ENCODE peak calls at places on chromosomes 1 and 21, in seven cellular contexts. One of them, this sample, is unnamed.

GRCh38 chr1:101242331-101243050 is 5.7 kb downstream of the S1PR1 start:
- DNase-seq in left colon: no peak
- DNase-seq in ovary: no peak
- DNase-seq in GM13977: no peak
- DNase-seq in NCI-H774: no peak
- DNase-seq in M059J: no peak
- DNase-seq in Kasumi-1: no peak
- DNase-seq in this sample: no peak

GRCh38 chr1:163069142-163069541 is at the start of gene RGS4:
- DNase-seq in ovary: peak; percentile 47
- DNase-seq in left colon: peak; percentile 2
- DNase-seq in M059J: peak; percentile 89
- DNase-seq in Kasumi-1: no peak
- DNase-seq in GM13977: no peak
- DNase-seq in NCI-H774: peak; percentile 75
- DNase-seq in this sample: no peak

GRCh38 chr1:93302078-93302477 is 43.6 kb upstream of the DR1 start:
- DNase-seq in ovary: no peak
- DNase-seq in M059J: no peak
- DNase-seq in left colon: no peak
- DNase-seq in Kasumi-1: no peak
- DNase-seq in GM13977: no peak
- DNase-seq in NCI-H774: no peak
- DNase-seq in this sample: no peak

GRCh38 chr1:75616436-75617433 is 5.8 kb upstream of the SLC44A5 start:
- DNase-seq in Kasumi-1: peak; percentile 32
- DNase-seq in ovary: peak; percentile 42
- DNase-seq in GM13977: no peak
- DNase-seq in M059J: peak; percentile 18
- DNase-seq in NCI-H774: no peak
- DNase-seq in left colon: no peak
- DNase-seq in this sample: no peak

GRCh38 chr21:42850866-42851391 is 28.4 kb downstream of the WDR4 start:
- DNase-seq in NCI-H774: no peak
- DNase-seq in M059J: no peak
- DNase-seq in GM13977: peak; percentile 63
- DNase-seq in Kasumi-1: peak; percentile 36
- DNase-seq in left colon: no peak
- DNase-seq in ovary: no peak
- DNase-seq in this sample: no peak

GRCh38 chr1:97202981-97203380 is 481.4 kb downstream of the PTBP2 start:
- DNase-seq in Kasumi-1: no peak
- DNase-seq in M059J: no peak
- DNase-seq in GM13977: no peak
- DNase-seq in ovary: no peak
- DNase-seq in NCI-H774: no peak
- DNase-seq in left colon: no peak
- DNase-seq in this sample: no peak

GRCh38 chr1:181088079-181089016 is at the start of gene IER5:
- DNase-seq in Kasumi-1: peak; percentile 96
- DNase-seq in left colon: peak; percentile 97
- DNase-seq in NCI-H774: peak; percentile 96
- DNase-seq in GM13977: peak; percentile 94
- DNase-seq in ovary: peak; percentile 94
- DNase-seq in M059J: peak; percentile 97
- DNase-seq in this sample: peak; percentile 91

GRCh38 chr1:58883037-58883887 is 99.4 kb upstream of the JUN start:
- DNase-seq in ovary: peak; percentile 65
- DNase-seq in NCI-H774: no peak
- DNase-seq in Kasumi-1: peak; percentile 44
- DNase-seq in GM13977: no peak
- DNase-seq in left colon: peak; percentile 53
- DNase-seq in M059J: peak; percentile 98
- DNase-seq in this sample: no peak

GRCh38 chr21:43658769-43659135 is 536 bp downstream of the HSF2BP start:
- DNase-seq in Kasumi-1: no peak
- DNase-seq in left colon: peak; percentile 33
- DNase-seq in NCI-H774: no peak
- DNase-seq in GM13977: no peak
- DNase-seq in ovary: no peak
- DNase-seq in M059J: no peak
- DNase-seq in this sample: no peak

GRCh38 chr1:97796716-97797115 is 124.1 kb downstream of the DPYD start:
- DNase-seq in Kasumi-1: no peak
- DNase-seq in GM13977: no peak
- DNase-seq in M059J: peak; percentile 9
- DNase-seq in ovary: no peak
- DNase-seq in NCI-H774: peak; percentile 53
- DNase-seq in left colon: no peak
- DNase-seq in this sample: no peak

GRCh38 chr1:159188375-159188788 is 16.3 kb upstream of the ACKR1 start:
- DNase-seq in left colon: peak; percentile 32
- DNase-seq in Kasumi-1: no peak
- DNase-seq in NCI-H774: peak; percentile 41
- DNase-seq in ovary: peak; percentile 63
- DNase-seq in M059J: peak; percentile 58
- DNase-seq in GM13977: peak; percentile 67
- DNase-seq in this sample: peak; percentile 22

GRCh38 chr1:8004803-8005573 is 21.1 kb downstream of the ERRFI1 start:
- DNase-seq in NCI-H774: no peak
- DNase-seq in Kasumi-1: peak; percentile 11
- DNase-seq in left colon: peak; percentile 28
- DNase-seq in M059J: peak; percentile 90
- DNase-seq in GM13977: no peak
- DNase-seq in ovary: peak; percentile 91
- DNase-seq in this sample: peak; percentile 91

GRCh38 chr1:37845781-37846180 is 13.6 kb downstream of the MTF1 start:
- DNase-seq in Kasumi-1: peak; percentile 54
- DNase-seq in M059J: no peak
- DNase-seq in ovary: no peak
- DNase-seq in GM13977: no peak
- DNase-seq in left colon: no peak
- DNase-seq in NCI-H774: no peak
- DNase-seq in this sample: no peak

GRCh38 chr1:39901486-39902120 is at the start of gene MYCL:
- DNase-seq in ovary: peak; percentile 59
- DNase-seq in M059J: peak; percentile 72
- DNase-seq in NCI-H774: peak; percentile 100
- DNase-seq in Kasumi-1: peak; percentile 62
- DNase-seq in GM13977: peak; percentile 92
- DNase-seq in left colon: peak; percentile 91
- DNase-seq in this sample: peak; percentile 100

GRCh38 chr1:3233031-3233430 is 164.0 kb downstream of the PRDM16 start:
- DNase-seq in left colon: no peak
- DNase-seq in ovary: no peak
- DNase-seq in NCI-H774: no peak
- DNase-seq in M059J: no peak
- DNase-seq in Kasumi-1: no peak
- DNase-seq in GM13977: no peak
- DNase-seq in this sample: no peak

GRCh38 chr1:155218854-155219591 is 10.5 kb downstream of the MTX1 start:
- DNase-seq in left colon: no peak
- DNase-seq in ovary: no peak
- DNase-seq in Kasumi-1: peak; percentile 37
- DNase-seq in M059J: no peak
- DNase-seq in NCI-H774: peak; percentile 79
- DNase-seq in GM13977: no peak
- DNase-seq in this sample: peak; percentile 41

GRCh38 chr21:37899141-37899540 is 17.1 kb downstream of the KCNJ6 start:
- DNase-seq in GM13977: no peak
- DNase-seq in left colon: no peak
- DNase-seq in Kasumi-1: no peak
- DNase-seq in ovary: no peak
- DNase-seq in M059J: no peak
- DNase-seq in NCI-H774: no peak
- DNase-seq in this sample: no peak

GRCh38 chr1:185281245-185281644 is 35.8 kb downstream of the IVNS1ABP start:
- DNase-seq in NCI-H774: no peak
- DNase-seq in ovary: no peak
- DNase-seq in GM13977: no peak
- DNase-seq in M059J: no peak
- DNase-seq in Kasumi-1: no peak
- DNase-seq in left colon: no peak
- DNase-seq in this sample: no peak

GRCh38 chr1:207754942-207755689 is 3.3 kb downstream of the CD46 start:
- DNase-seq in Kasumi-1: no peak
- DNase-seq in left colon: no peak
- DNase-seq in NCI-H774: no peak
- DNase-seq in ovary: no peak
- DNase-seq in M059J: no peak
- DNase-seq in GM13977: no peak
- DNase-seq in this sample: no peak

GRCh38 chr1:245298781-245299180 is 144.0 kb downstream of the KIF26B start:
- DNase-seq in NCI-H774: no peak
- DNase-seq in ovary: no peak
- DNase-seq in GM13977: no peak
- DNase-seq in M059J: peak; percentile 36
- DNase-seq in left colon: no peak
- DNase-seq in Kasumi-1: no peak
- DNase-seq in this sample: no peak

GRCh38 chr1:219276029-219276738 is 102.5 kb downstream of the LYPLAL1 start:
- DNase-seq in M059J: no peak
- DNase-seq in left colon: no peak
- DNase-seq in Kasumi-1: no peak
- DNase-seq in NCI-H774: no peak
- DNase-seq in GM13977: no peak
- DNase-seq in ovary: no peak
- DNase-seq in this sample: no peak

GRCh38 chr1:107666493-107666892 is 298.5 kb downstream of the VAV3 start:
- DNase-seq in ovary: no peak
- DNase-seq in Kasumi-1: no peak
- DNase-seq in M059J: no peak
- DNase-seq in GM13977: no peak
- DNase-seq in left colon: no peak
- DNase-seq in NCI-H774: no peak
- DNase-seq in this sample: no peak

GRCh38 chr1:117290855-117291254 is 76.4 kb upstream of the MAN1A2 start:
- DNase-seq in M059J: peak; percentile 50
- DNase-seq in ovary: no peak
- DNase-seq in left colon: no peak
- DNase-seq in Kasumi-1: no peak
- DNase-seq in GM13977: no peak
- DNase-seq in NCI-H774: no peak
- DNase-seq in this sample: no peak

GRCh38 chr1:203548917-203549708 is 55.2 kb downstream of the OPTC start:
- DNase-seq in Kasumi-1: no peak
- DNase-seq in GM13977: no peak
- DNase-seq in ovary: no peak
- DNase-seq in M059J: peak; percentile 34
- DNase-seq in NCI-H774: no peak
- DNase-seq in left colon: no peak
- DNase-seq in this sample: peak; percentile 68

This sample was measured in NCI-H510A.